ENCODE peak calls at places on chromosomes 11 and 22, in eight cellular contexts. One of them, this sample, is unnamed.

GRCh38 chr11:1771700-1772099 is 8.0 kb upstream of the CTSD start:
- DNase-seq in NCI-H446: no peak
- DNase-seq in hippocampal formation: no peak
- DNase-seq in activated naive CD4-positive, alpha-beta T cell treated with anti-CD3 and anti-CD28 coated beads for 36 hours: peak; percentile 2
- DNase-seq in IMR-90: peak; percentile 62
- DNase-seq in activated T-helper 1 cell treated with anti-CD3 and anti-CD28 coated beads, Interleukin-2, amount 50 U/mL, for 16 hours: no peak
- DNase-seq in HFFc6: no peak
- DNase-seq in T follicular helper cell: no peak
- DNase-seq in this sample: no peak

GRCh38 chr11:13042873-13043338 is 33.8 kb downstream of the RASSF10 start:
- DNase-seq in hippocampal formation: no peak
- DNase-seq in activated T-helper 1 cell treated with anti-CD3 and anti-CD28 coated beads, Interleukin-2, amount 50 U/mL, for 16 hours: no peak
- DNase-seq in IMR-90: no peak
- DNase-seq in HFFc6: no peak
- DNase-seq in T follicular helper cell: no peak
- DNase-seq in NCI-H446: no peak
- DNase-seq in activated naive CD4-positive, alpha-beta T cell treated with anti-CD3 and anti-CD28 coated beads for 36 hours: no peak
- DNase-seq in this sample: no peak

GRCh38 chr11:19805827-19806226 is 93.2 kb downstream of the NAV2 start:
- DNase-seq in hippocampal formation: no peak
- DNase-seq in HFFc6: no peak
- DNase-seq in activated T-helper 1 cell treated with anti-CD3 and anti-CD28 coated beads, Interleukin-2, amount 50 U/mL, for 16 hours: no peak
- DNase-seq in T follicular helper cell: no peak
- DNase-seq in IMR-90: peak; percentile 64
- DNase-seq in NCI-H446: no peak
- DNase-seq in activated naive CD4-positive, alpha-beta T cell treated with anti-CD3 and anti-CD28 coated beads for 36 hours: no peak
- DNase-seq in this sample: no peak

GRCh38 chr22:37759281-37759680 is 48.5 kb upstream of the GCAT start:
- DNase-seq in IMR-90: no peak
- DNase-seq in HFFc6: no peak
- DNase-seq in activated naive CD4-positive, alpha-beta T cell treated with anti-CD3 and anti-CD28 coated beads for 36 hours: no peak
- DNase-seq in hippocampal formation: no peak
- DNase-seq in T follicular helper cell: no peak
- DNase-seq in activated T-helper 1 cell treated with anti-CD3 and anti-CD28 coated beads, Interleukin-2, amount 50 U/mL, for 16 hours: no peak
- DNase-seq in NCI-H446: no peak
- DNase-seq in this sample: no peak

GRCh38 chr11:12683857-12684256 is 9.6 kb downstream of the TEAD1 start:
- DNase-seq in hippocampal formation: no peak
- DNase-seq in NCI-H446: no peak
- DNase-seq in HFFc6: peak; percentile 84
- DNase-seq in activated T-helper 1 cell treated with anti-CD3 and anti-CD28 coated beads, Interleukin-2, amount 50 U/mL, for 16 hours: no peak
- DNase-seq in T follicular helper cell: no peak
- DNase-seq in activated naive CD4-positive, alpha-beta T cell treated with anti-CD3 and anti-CD28 coated beads for 36 hours: no peak
- DNase-seq in IMR-90: no peak
- DNase-seq in this sample: no peak

GRCh38 chr11:65593518-65594414 is 1.8 kb downstream of the KCNK7 start:
- DNase-seq in activated naive CD4-positive, alpha-beta T cell treated with anti-CD3 and anti-CD28 coated beads for 36 hours: peak; percentile 55
- DNase-seq in NCI-H446: no peak
- DNase-seq in HFFc6: no peak
- DNase-seq in T follicular helper cell: no peak
- DNase-seq in IMR-90: no peak
- DNase-seq in hippocampal formation: peak; percentile 76
- DNase-seq in activated T-helper 1 cell treated with anti-CD3 and anti-CD28 coated beads, Interleukin-2, amount 50 U/mL, for 16 hours: no peak
- DNase-seq in this sample: peak; percentile 74

GRCh38 chr11:114233755-114234154 is 62.4 kb upstream of the NNMT start:
- DNase-seq in activated naive CD4-positive, alpha-beta T cell treated with anti-CD3 and anti-CD28 coated beads for 36 hours: no peak
- DNase-seq in NCI-H446: no peak
- DNase-seq in IMR-90: peak; percentile 0
- DNase-seq in HFFc6: no peak
- DNase-seq in T follicular helper cell: no peak
- DNase-seq in activated T-helper 1 cell treated with anti-CD3 and anti-CD28 coated beads, Interleukin-2, amount 50 U/mL, for 16 hours: no peak
- DNase-seq in hippocampal formation: no peak
- DNase-seq in this sample: no peak

GRCh38 chr11:91194551-91194950 is 971.7 kb upstream of the CHORDC1 start:
- DNase-seq in NCI-H446: no peak
- DNase-seq in IMR-90: no peak
- DNase-seq in hippocampal formation: no peak
- DNase-seq in activated naive CD4-positive, alpha-beta T cell treated with anti-CD3 and anti-CD28 coated beads for 36 hours: no peak
- DNase-seq in HFFc6: no peak
- DNase-seq in activated T-helper 1 cell treated with anti-CD3 and anti-CD28 coated beads, Interleukin-2, amount 50 U/mL, for 16 hours: no peak
- DNase-seq in T follicular helper cell: no peak
- DNase-seq in this sample: no peak

GRCh38 chr22:50189184-50189848 is 3.6 kb downstream of the TRABD start:
- DNase-seq in activated naive CD4-positive, alpha-beta T cell treated with anti-CD3 and anti-CD28 coated beads for 36 hours: no peak
- DNase-seq in activated T-helper 1 cell treated with anti-CD3 and anti-CD28 coated beads, Interleukin-2, amount 50 U/mL, for 16 hours: no peak
- DNase-seq in hippocampal formation: no peak
- DNase-seq in T follicular helper cell: no peak
- DNase-seq in HFFc6: no peak
- DNase-seq in IMR-90: no peak
- DNase-seq in NCI-H446: no peak
- DNase-seq in this sample: peak; percentile 14

GRCh38 chr11:34190192-34191139 is 85.0 kb downstream of the NAT10 start:
- DNase-seq in T follicular helper cell: no peak
- DNase-seq in hippocampal formation: no peak
- DNase-seq in HFFc6: no peak
- DNase-seq in NCI-H446: no peak
- DNase-seq in activated naive CD4-positive, alpha-beta T cell treated with anti-CD3 and anti-CD28 coated beads for 36 hours: no peak
- DNase-seq in activated T-helper 1 cell treated with anti-CD3 and anti-CD28 coated beads, Interleukin-2, amount 50 U/mL, for 16 hours: no peak
- DNase-seq in IMR-90: no peak
- DNase-seq in this sample: no peak

GRCh38 chr11:827146-827860 is 416 bp upstream of the CRACR2B start:
- DNase-seq in HFFc6: no peak
- DNase-seq in IMR-90: no peak
- DNase-seq in activated T-helper 1 cell treated with anti-CD3 and anti-CD28 coated beads, Interleukin-2, amount 50 U/mL, for 16 hours: no peak
- DNase-seq in activated naive CD4-positive, alpha-beta T cell treated with anti-CD3 and anti-CD28 coated beads for 36 hours: no peak
- DNase-seq in hippocampal formation: no peak
- DNase-seq in T follicular helper cell: no peak
- DNase-seq in NCI-H446: no peak
- DNase-seq in this sample: no peak

GRCh38 chr22:37060801-37061610 is 9.5 kb downstream of the KCTD17 start:
- DNase-seq in hippocampal formation: no peak
- DNase-seq in IMR-90: no peak
- DNase-seq in activated T-helper 1 cell treated with anti-CD3 and anti-CD28 coated beads, Interleukin-2, amount 50 U/mL, for 16 hours: no peak
- DNase-seq in activated naive CD4-positive, alpha-beta T cell treated with anti-CD3 and anti-CD28 coated beads for 36 hours: peak; percentile 70
- DNase-seq in HFFc6: no peak
- DNase-seq in T follicular helper cell: no peak
- DNase-seq in NCI-H446: no peak
- DNase-seq in this sample: no peak

GRCh38 chr22:49026476-49027121 is 801.1 kb downstream of the BRD1 start:
- DNase-seq in activated T-helper 1 cell treated with anti-CD3 and anti-CD28 coated beads, Interleukin-2, amount 50 U/mL, for 16 hours: no peak
- DNase-seq in NCI-H446: no peak
- DNase-seq in T follicular helper cell: no peak
- DNase-seq in IMR-90: no peak
- DNase-seq in hippocampal formation: peak; percentile 52
- DNase-seq in activated naive CD4-positive, alpha-beta T cell treated with anti-CD3 and anti-CD28 coated beads for 36 hours: peak; percentile 13
- DNase-seq in HFFc6: no peak
- DNase-seq in this sample: no peak

GRCh38 chr22:38262051-38262795 is 10.6 kb downstream of the TMEM184B start:
- DNase-seq in NCI-H446: no peak
- DNase-seq in IMR-90: no peak
- DNase-seq in activated T-helper 1 cell treated with anti-CD3 and anti-CD28 coated beads, Interleukin-2, amount 50 U/mL, for 16 hours: no peak
- DNase-seq in T follicular helper cell: peak; percentile 8
- DNase-seq in hippocampal formation: peak; percentile 59
- DNase-seq in HFFc6: no peak
- DNase-seq in activated naive CD4-positive, alpha-beta T cell treated with anti-CD3 and anti-CD28 coated beads for 36 hours: peak; percentile 60
- DNase-seq in this sample: peak; percentile 27

GRCh38 chr11:57205046-57205671 is 23.4 kb downstream of the LRRC55 start:
- DNase-seq in T follicular helper cell: no peak
- DNase-seq in NCI-H446: peak; percentile 45
- DNase-seq in hippocampal formation: no peak
- DNase-seq in IMR-90: peak; percentile 62
- DNase-seq in activated T-helper 1 cell treated with anti-CD3 and anti-CD28 coated beads, Interleukin-2, amount 50 U/mL, for 16 hours: no peak
- DNase-seq in HFFc6: peak; percentile 92
- DNase-seq in activated naive CD4-positive, alpha-beta T cell treated with anti-CD3 and anti-CD28 coated beads for 36 hours: no peak
- DNase-seq in this sample: no peak

GRCh38 chr22:24133187-24133965 is 47.9 kb upstream of the SUSD2 start:
- DNase-seq in IMR-90: peak; percentile 41
- DNase-seq in HFFc6: no peak
- DNase-seq in activated T-helper 1 cell treated with anti-CD3 and anti-CD28 coated beads, Interleukin-2, amount 50 U/mL, for 16 hours: no peak
- DNase-seq in activated naive CD4-positive, alpha-beta T cell treated with anti-CD3 and anti-CD28 coated beads for 36 hours: peak; percentile 47
- DNase-seq in NCI-H446: no peak
- DNase-seq in hippocampal formation: no peak
- DNase-seq in T follicular helper cell: peak; percentile 35
- DNase-seq in this sample: peak; percentile 53

GRCh38 chr11:57641426-57641825 is 8.3 kb downstream of the YPEL4 start:
- DNase-seq in IMR-90: peak; percentile 69
- DNase-seq in activated T-helper 1 cell treated with anti-CD3 and anti-CD28 coated beads, Interleukin-2, amount 50 U/mL, for 16 hours: no peak
- DNase-seq in T follicular helper cell: no peak
- DNase-seq in NCI-H446: peak; percentile 56
- DNase-seq in activated naive CD4-positive, alpha-beta T cell treated with anti-CD3 and anti-CD28 coated beads for 36 hours: peak; percentile 48
- DNase-seq in HFFc6: peak; percentile 54
- DNase-seq in hippocampal formation: no peak
- DNase-seq in this sample: no peak

GRCh38 chr11:123314972-123315371 is 115.1 kb upstream of the GRAMD1B start:
- DNase-seq in hippocampal formation: no peak
- DNase-seq in activated naive CD4-positive, alpha-beta T cell treated with anti-CD3 and anti-CD28 coated beads for 36 hours: no peak
- DNase-seq in IMR-90: no peak
- DNase-seq in activated T-helper 1 cell treated with anti-CD3 and anti-CD28 coated beads, Interleukin-2, amount 50 U/mL, for 16 hours: no peak
- DNase-seq in HFFc6: no peak
- DNase-seq in T follicular helper cell: no peak
- DNase-seq in NCI-H446: no peak
- DNase-seq in this sample: no peak

GRCh38 chr11:35111171-35112055 is 27.6 kb upstream of the CD44 start:
- DNase-seq in IMR-90: peak; percentile 92
- DNase-seq in hippocampal formation: no peak
- DNase-seq in activated naive CD4-positive, alpha-beta T cell treated with anti-CD3 and anti-CD28 coated beads for 36 hours: no peak
- DNase-seq in activated T-helper 1 cell treated with anti-CD3 and anti-CD28 coated beads, Interleukin-2, amount 50 U/mL, for 16 hours: no peak
- DNase-seq in HFFc6: peak; percentile 83
- DNase-seq in T follicular helper cell: no peak
- DNase-seq in NCI-H446: no peak
- DNase-seq in this sample: no peak

GRCh38 chr11:64600281-64600992 is 9.4 kb downstream of the SLC22A12 start:
- DNase-seq in IMR-90: no peak
- DNase-seq in activated naive CD4-positive, alpha-beta T cell treated with anti-CD3 and anti-CD28 coated beads for 36 hours: no peak
- DNase-seq in activated T-helper 1 cell treated with anti-CD3 and anti-CD28 coated beads, Interleukin-2, amount 50 U/mL, for 16 hours: no peak
- DNase-seq in HFFc6: no peak
- DNase-seq in hippocampal formation: no peak
- DNase-seq in T follicular helper cell: no peak
- DNase-seq in NCI-H446: no peak
- DNase-seq in this sample: no peak

GRCh38 chr11:86916330-86916729 is 38.9 kb downstream of the FZD4 start:
- DNase-seq in activated T-helper 1 cell treated with anti-CD3 and anti-CD28 coated beads, Interleukin-2, amount 50 U/mL, for 16 hours: no peak
- DNase-seq in hippocampal formation: no peak
- DNase-seq in HFFc6: peak; percentile 77
- DNase-seq in activated naive CD4-positive, alpha-beta T cell treated with anti-CD3 and anti-CD28 coated beads for 36 hours: no peak
- DNase-seq in T follicular helper cell: no peak
- DNase-seq in NCI-H446: no peak
- DNase-seq in IMR-90: peak; percentile 76
- DNase-seq in this sample: no peak

GRCh38 chr11:126646701-126647209 is 291.3 kb downstream of the ST3GAL4 start:
- DNase-seq in activated T-helper 1 cell treated with anti-CD3 and anti-CD28 coated beads, Interleukin-2, amount 50 U/mL, for 16 hours: no peak
- DNase-seq in activated naive CD4-positive, alpha-beta T cell treated with anti-CD3 and anti-CD28 coated beads for 36 hours: no peak
- DNase-seq in IMR-90: peak; percentile 44
- DNase-seq in NCI-H446: no peak
- DNase-seq in hippocampal formation: no peak
- DNase-seq in HFFc6: peak; percentile 75
- DNase-seq in T follicular helper cell: no peak
- DNase-seq in this sample: no peak

GRCh38 chr22:17119481-17120202 is 1.5 kb downstream of the TMEM121B start:
- DNase-seq in T follicular helper cell: no peak
- DNase-seq in IMR-90: no peak
- DNase-seq in hippocampal formation: no peak
- DNase-seq in HFFc6: no peak
- DNase-seq in activated T-helper 1 cell treated with anti-CD3 and anti-CD28 coated beads, Interleukin-2, amount 50 U/mL, for 16 hours: no peak
- DNase-seq in activated naive CD4-positive, alpha-beta T cell treated with anti-CD3 and anti-CD28 coated beads for 36 hours: no peak
- DNase-seq in NCI-H446: no peak
- DNase-seq in this sample: no peak

This sample was measured in naive thymus-derived CD8-positive, alpha-beta T cell.